ENCODE peak calls at places on chromosomes 6 and 20, in seven cellular contexts. S is GM03348; C is hypothalamus; E is amygdala; N is activated CD4-positive, alpha-beta T cell treated with anti-CD3 and anti-CD28 coated beads for 48 hours; Y is lung microvascular endothelial cell; D is iris pigment epithelial cell. L is an unnamed sample.

GRCh38 chr6:75402296-75402695 is 91.3 kb downstream of the FILIP1 start:
- DNase-seq in D (peak; percentile 65), Y (peak; percentile 17), E (no peak), S (peak; percentile 52), N (no peak), C (no peak), L (no peak)

GRCh38 chr6:158908596-158908995 is 89.4 kb upstream of the EZR start:
- DNase-seq in Y (no peak), E (no peak), S (no peak), D (no peak), C (no peak), N (no peak), L (no peak)

GRCh38 chr20:38939686-38940085 is 13.5 kb downstream of the FAM83D start:
- DNase-seq in Y (peak; percentile 82), C (no peak), N (no peak), E (no peak), S (no peak), D (no peak), L (no peak)

GRCh38 chr6:72461144-72461543 is 160.7 kb upstream of the KCNQ5 start:
- DNase-seq in Y (no peak), C (no peak), S (peak; percentile 66), D (peak; percentile 34), E (no peak), N (no peak), L (no peak)

GRCh38 chr6:18269253-18269652 is 4.9 kb upstream of the DEK start:
- DNase-seq in D (peak; percentile 42), C (no peak), N (no peak), S (peak; percentile 49), E (no peak), Y (no peak), L (no peak)

GRCh38 chr20:33808388-33808787 is 2.8 kb upstream of the CHMP4B start:
- DNase-seq in D (no peak), Y (no peak), C (no peak), N (no peak), E (no peak), S (no peak), L (no peak)

GRCh38 chr20:44614525-44614924 is 32.1 kb downstream of the PKIG start:
- DNase-seq in C (peak; percentile 45), E (no peak), N (no peak), D (no peak), Y (no peak), S (no peak), L (no peak)

GRCh38 chr6:159508966-159509365 is 184.1 kb downstream of the SOD2 start:
- DNase-seq in Y (no peak), E (no peak), D (no peak), C (no peak), S (no peak), N (no peak), L (no peak)

GRCh38 chr6:132005177-132005576 is 54.0 kb upstream of the CCN2 start:
- DNase-seq in S (no peak), Y (no peak), D (peak; percentile 34), C (no peak), N (no peak), E (no peak), L (no peak)

GRCh38 chr20:32189691-32190607 is 17.6 kb downstream of the PLAGL2 start:
- DNase-seq in N (peak; percentile 61), E (no peak), S (peak; percentile 78), C (peak; percentile 61), Y (no peak), D (peak; percentile 36), L (peak; percentile 74)

GRCh38 chr6:123380257-123380656 is 256.5 kb downstream of the TRDN start:
- DNase-seq in S (peak; percentile 7), E (no peak), C (peak; percentile 2), D (peak; percentile 18), Y (peak; percentile 5), N (no peak), L (no peak)

GRCh38 chr6:36820700-36821580 is 18.3 kb downstream of the CPNE5 start:
- DNase-seq in D (peak; percentile 71), S (no peak), N (no peak), E (no peak), Y (no peak), C (no peak), L (no peak)

GRCh38 chr6:43941174-43941573 is 171.2 kb downstream of the VEGFA start:
- DNase-seq in S (no peak), C (no peak), D (no peak), E (no peak), Y (no peak), N (no peak), L (no peak)

GRCh38 chr6:140809694-140810101 is 1323.0 kb upstream of the GJE1 start:
- DNase-seq in C (no peak), Y (no peak), E (no peak), S (no peak), N (no peak), D (peak; percentile 25), L (no peak)

GRCh38 chr6:63839485-63839884 is 203.9 kb downstream of the PHF3 start:
- DNase-seq in C (no peak), N (no peak), S (no peak), D (peak; percentile 38), Y (no peak), E (no peak), L (no peak)

GRCh38 chr20:12173333-12173732 is 255.6 kb downstream of the BTBD3 start:
- DNase-seq in S (no peak), D (no peak), N (no peak), E (no peak), Y (no peak), C (no peak), L (no peak)

GRCh38 chr6:4851035-4851434 is 74.8 kb downstream of the CDYL start:
- DNase-seq in C (no peak), D (no peak), N (no peak), S (no peak), E (no peak), Y (no peak), L (no peak)

GRCh38 chr20:24991897-24992419 is 593 bp downstream of the APMAP start:
- DNase-seq in S (peak; percentile 61), N (peak; percentile 27), C (no peak), E (no peak), Y (peak; percentile 11), D (no peak), L (peak; percentile 30)

GRCh38 chr6:72580281-72580940 is 41.5 kb upstream of the KCNQ5 start:
- DNase-seq in Y (peak; percentile 41), D (peak; percentile 89), C (peak; percentile 20), E (no peak), N (peak; percentile 5), S (peak; percentile 79), L (no peak)

GRCh38 chr6:167778497-167779122 is 48.1 kb upstream of the AFDN start:
- DNase-seq in D (no peak), N (no peak), C (no peak), Y (no peak), S (no peak), E (no peak), L (no peak)

GRCh38 chr6:147166360-147166944 is 37.8 kb upstream of the STXBP5 start:
- DNase-seq in D (peak; percentile 41), S (no peak), E (no peak), C (no peak), N (no peak), Y (peak; percentile 62), L (no peak)

GRCh38 chr20:15176929-15177328 is 839.5 kb upstream of the FLRT3 start:
- DNase-seq in Y (no peak), N (no peak), C (no peak), E (no peak), D (no peak), S (no peak), L (no peak)

GRCh38 chr6:32883789-32884188 is 29.8 kb downstream of the PSMB9 start:
- DNase-seq in Y (no peak), C (no peak), N (no peak), S (peak; percentile 55), D (peak; percentile 69), E (no peak), L (no peak)

GRCh38 chr20:50004175-50004574 is 21.4 kb downstream of the SNAI1 start:
- DNase-seq in E (no peak), C (no peak), N (no peak), Y (no peak), S (no peak), D (peak; percentile 27), L (no peak)

GRCh38 chr20:64065973-64066341 is 3.0 kb downstream of the TCEA2 start:
- DNase-seq in E (no peak), S (peak; percentile 69), D (peak; percentile 83), Y (no peak), N (peak; percentile 76), C (no peak), L (peak; percentile 72)

GRCh38 chr6:16413399-16413798 is 175.0 kb downstream of the GMPR start:
- DNase-seq in D (no peak), N (peak; percentile 37), E (no peak), S (no peak), C (no peak), Y (no peak), L (no peak)

GRCh38 chr20:6559791-6560190 is 207.7 kb upstream of the BMP2 start:
- DNase-seq in S (no peak), N (no peak), E (no peak), D (peak; percentile 65), C (no peak), Y (no peak), L (no peak)

GRCh38 chr20:4225778-4226177 is 210.4 kb upstream of the RNF24 start:
- DNase-seq in E (no peak), D (peak; percentile 94), Y (peak; percentile 20), S (peak; percentile 92), C (no peak), N (no peak), L (no peak)

GRCh38 chr6:109511832-109512231 is 28.8 kb upstream of the ZBTB24 start:
- DNase-seq in D (peak; percentile 22), N (no peak), S (no peak), E (no peak), C (no peak), Y (no peak), L (no peak)

GRCh38 chr6:135270676-135271536 is 89.8 kb downstream of the MYB start:
- DNase-seq in D (peak; percentile 30), E (no peak), C (no peak), S (no peak), N (no peak), Y (peak; percentile 11), L (no peak)

GRCh38 chr6:17983712-17984111 is 3.7 kb downstream of the KIF13A start:
- DNase-seq in N (no peak), E (no peak), C (no peak), D (no peak), Y (no peak), S (no peak), L (no peak)

GRCh38 chr6:112259337-112259675 is 4.9 kb upstream of the LAMA4 start:
- DNase-seq in C (no peak), S (no peak), N (no peak), Y (no peak), D (no peak), E (no peak), L (no peak)